ENCODE peak calls at places on chromosome 4, in eight cellular contexts. One of them, this sample, is unnamed.

GRCh38 chr4:108337923-108338322 is 169.2 kb upstream of the LEF1 start:
- DNase-seq in OCI-LY7: no peak
- DNase-seq in activated B cell treated with CpG ODN at 0.5 μM for 24 hours: no peak
- DNase-seq in astrocyte of the spinal cord: peak
- DNase-seq in RWPE2: no peak
- DNase-seq in spleen: no peak
- DNase-seq in coronary artery: no peak
- DNase-seq in B cell: no peak
- DNase-seq in this sample: no peak

GRCh38 chr4:149790172-149790907 is 25.3 kb downstream of the IQCM start:
- DNase-seq in RWPE2: no peak
- DNase-seq in OCI-LY7: no peak
- DNase-seq in activated B cell treated with CpG ODN at 0.5 μM for 24 hours: no peak
- DNase-seq in astrocyte of the spinal cord: no peak
- DNase-seq in B cell: no peak
- DNase-seq in coronary artery: no peak
- DNase-seq in spleen: no peak
- DNase-seq in this sample: no peak

GRCh38 chr4:177441061-177441802 is 1.0 kb downstream of the AGA start:
- DNase-seq in RWPE2: no peak
- DNase-seq in spleen: no peak
- DNase-seq in coronary artery: no peak
- DNase-seq in B cell: peak
- DNase-seq in activated B cell treated with CpG ODN at 0.5 μM for 24 hours: no peak
- DNase-seq in astrocyte of the spinal cord: peak
- DNase-seq in OCI-LY7: peak
- DNase-seq in this sample: no peak

GRCh38 chr4:85993641-85994040 is 366.2 kb downstream of the MAPK10 start:
- DNase-seq in OCI-LY7: no peak
- DNase-seq in astrocyte of the spinal cord: no peak
- DNase-seq in coronary artery: no peak
- DNase-seq in B cell: no peak
- DNase-seq in spleen: no peak
- DNase-seq in RWPE2: no peak
- DNase-seq in activated B cell treated with CpG ODN at 0.5 μM for 24 hours: no peak
- DNase-seq in this sample: no peak

GRCh38 chr4:153637201-153637600 is 46.9 kb upstream of the TLR2 start:
- DNase-seq in spleen: no peak
- DNase-seq in RWPE2: no peak
- DNase-seq in astrocyte of the spinal cord: no peak
- DNase-seq in coronary artery: no peak
- DNase-seq in B cell: no peak
- DNase-seq in activated B cell treated with CpG ODN at 0.5 μM for 24 hours: no peak
- DNase-seq in OCI-LY7: no peak
- DNase-seq in this sample: no peak

GRCh38 chr4:82232891-82233290 is 140.9 kb downstream of the HNRNPD start:
- DNase-seq in activated B cell treated with CpG ODN at 0.5 μM for 24 hours: no peak
- DNase-seq in B cell: no peak
- DNase-seq in spleen: no peak
- DNase-seq in RWPE2: no peak
- DNase-seq in coronary artery: no peak
- DNase-seq in OCI-LY7: no peak
- DNase-seq in astrocyte of the spinal cord: no peak
- DNase-seq in this sample: no peak

GRCh38 chr4:111174331-111174730 is 551.5 kb upstream of the PITX2 start:
- DNase-seq in activated B cell treated with CpG ODN at 0.5 μM for 24 hours: no peak
- DNase-seq in astrocyte of the spinal cord: no peak
- DNase-seq in RWPE2: no peak
- DNase-seq in B cell: no peak
- DNase-seq in coronary artery: no peak
- DNase-seq in OCI-LY7: no peak
- DNase-seq in spleen: no peak
- DNase-seq in this sample: no peak

GRCh38 chr4:147363514-147363913 is 117.4 kb upstream of the EDNRA start:
- DNase-seq in astrocyte of the spinal cord: no peak
- DNase-seq in coronary artery: no peak
- DNase-seq in OCI-LY7: no peak
- DNase-seq in B cell: no peak
- DNase-seq in activated B cell treated with CpG ODN at 0.5 μM for 24 hours: no peak
- DNase-seq in RWPE2: no peak
- DNase-seq in spleen: no peak
- DNase-seq in this sample: no peak

GRCh38 chr4:57499786-57500185 is 389.6 kb upstream of the IGFBP7 start:
- DNase-seq in B cell: no peak
- DNase-seq in spleen: no peak
- DNase-seq in OCI-LY7: no peak
- DNase-seq in activated B cell treated with CpG ODN at 0.5 μM for 24 hours: no peak
- DNase-seq in RWPE2: no peak
- DNase-seq in astrocyte of the spinal cord: peak
- DNase-seq in coronary artery: no peak
- DNase-seq in this sample: no peak

GRCh38 chr4:83852085-83852451 is 316.2 kb downstream of the GPAT3 start:
- DNase-seq in spleen: no peak
- DNase-seq in OCI-LY7: no peak
- DNase-seq in coronary artery: no peak
- DNase-seq in activated B cell treated with CpG ODN at 0.5 μM for 24 hours: no peak
- DNase-seq in astrocyte of the spinal cord: peak
- DNase-seq in B cell: no peak
- DNase-seq in RWPE2: no peak
- DNase-seq in this sample: no peak

GRCh38 chr4:184538023-184538599 is 63.8 kb upstream of the IRF2 start:
- DNase-seq in astrocyte of the spinal cord: peak
- DNase-seq in activated B cell treated with CpG ODN at 0.5 μM for 24 hours: peak
- DNase-seq in RWPE2: peak
- DNase-seq in B cell: peak
- DNase-seq in coronary artery: peak
- DNase-seq in spleen: peak
- DNase-seq in OCI-LY7: peak
- DNase-seq in this sample: no peak
- TF ChIP-seq CTCF in astrocyte of the spinal cord: peak
- TF ChIP-seq CTCF in activated B cell treated with CpG ODN at 0.5 μM for 24 hours: no peak
- TF ChIP-seq CTCF in RWPE2: peak
- TF ChIP-seq CTCF in B cell: peak
- TF ChIP-seq CTCF in coronary artery: peak
- TF ChIP-seq CTCF in spleen: peak
- TF ChIP-seq CTCF in OCI-LY7: peak
- TF ChIP-seq CTCF in this sample: peak

GRCh38 chr4:184474261-184475095 is at the start of gene IRF2:
- DNase-seq in B cell: peak
- DNase-seq in RWPE2: peak
- DNase-seq in coronary artery: peak
- DNase-seq in activated B cell treated with CpG ODN at 0.5 μM for 24 hours: peak
- DNase-seq in astrocyte of the spinal cord: peak
- DNase-seq in OCI-LY7: peak
- DNase-seq in spleen: peak
- DNase-seq in this sample: peak
- TF ChIP-seq CTCF in B cell: no peak
- TF ChIP-seq CTCF in RWPE2: no peak
- TF ChIP-seq CTCF in coronary artery: no peak
- TF ChIP-seq CTCF in activated B cell treated with CpG ODN at 0.5 μM for 24 hours: no peak
- TF ChIP-seq CTCF in astrocyte of the spinal cord: no peak
- TF ChIP-seq CTCF in OCI-LY7: no peak
- TF ChIP-seq CTCF in spleen: peak
- TF ChIP-seq CTCF in this sample: peak

DNA sequence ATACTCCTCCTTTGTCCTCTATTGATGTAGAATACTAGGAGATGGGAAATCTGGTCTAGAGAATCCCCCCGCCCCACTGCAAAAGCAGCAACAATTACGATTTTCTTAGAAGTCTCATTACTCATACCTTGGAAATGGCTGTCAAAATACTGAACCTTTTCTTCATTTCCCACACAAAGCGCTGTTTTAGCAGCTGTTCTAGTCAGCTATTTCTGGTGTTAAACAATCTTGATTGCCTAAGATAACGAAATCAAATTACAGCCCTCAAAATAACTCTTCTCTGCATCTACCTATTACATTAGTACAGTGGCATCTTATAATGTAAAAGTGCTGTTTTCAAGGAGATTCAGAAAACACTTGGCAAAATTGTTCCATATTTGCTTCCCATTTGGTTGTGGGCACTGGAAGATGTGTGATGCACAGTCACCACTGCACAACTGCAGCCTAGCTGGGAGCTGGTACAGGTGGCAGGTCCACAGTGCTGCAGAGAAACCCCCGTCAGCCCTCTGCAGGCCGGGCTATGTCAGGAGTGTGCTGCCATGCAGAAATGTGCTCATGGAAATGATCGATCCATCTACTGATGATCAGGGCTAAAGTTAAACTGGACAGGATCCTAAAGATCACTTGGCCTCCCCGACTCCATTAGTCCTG is 50.4 kb downstream of the TBC1D9 start:
- DNase-seq in activated B cell treated with CpG ODN at 0.5 μM for 24 hours: no peak
- DNase-seq in B cell: no peak
- DNase-seq in RWPE2: no peak
- DNase-seq in coronary artery: no peak
- DNase-seq in astrocyte of the spinal cord: no peak
- DNase-seq in spleen: no peak
- DNase-seq in OCI-LY7: no peak
- DNase-seq in this sample: no peak
- TF ChIP-seq CTCF in activated B cell treated with CpG ODN at 0.5 μM for 24 hours: no peak
- TF ChIP-seq CTCF in B cell: no peak
- TF ChIP-seq CTCF in RWPE2: no peak
- TF ChIP-seq CTCF in coronary artery: no peak
- TF ChIP-seq CTCF in astrocyte of the spinal cord: no peak
- TF ChIP-seq CTCF in spleen: no peak
- TF ChIP-seq CTCF in OCI-LY7: no peak
- TF ChIP-seq CTCF in this sample: no peak

DNA sequence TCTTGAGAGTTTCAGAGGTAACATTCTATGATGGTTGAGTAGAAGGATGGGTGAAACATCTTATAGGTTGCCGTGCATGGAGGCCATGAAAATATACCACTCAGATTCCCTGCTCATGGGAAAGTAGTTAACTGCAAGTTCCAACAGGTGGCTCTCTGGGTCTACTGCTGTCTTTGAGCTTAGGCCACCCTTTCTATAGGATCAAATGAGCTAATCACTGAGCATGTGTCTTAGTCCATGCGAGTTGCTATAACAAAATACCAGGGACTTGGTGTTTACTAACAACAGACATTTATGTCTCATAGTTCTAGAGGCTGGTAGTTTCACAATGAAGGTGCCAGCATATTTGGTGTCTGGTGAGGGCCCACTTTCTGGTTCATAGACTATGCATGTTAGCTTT is 144.8 kb upstream of the UNC5C start:
- DNase-seq in spleen: no peak
- DNase-seq in OCI-LY7: peak
- DNase-seq in astrocyte of the spinal cord: peak
- DNase-seq in activated B cell treated with CpG ODN at 0.5 μM for 24 hours: no peak
- DNase-seq in coronary artery: no peak
- DNase-seq in RWPE2: no peak
- DNase-seq in B cell: no peak
- DNase-seq in this sample: no peak
- TF ChIP-seq CTCF in spleen: no peak
- TF ChIP-seq CTCF in OCI-LY7: peak
- TF ChIP-seq CTCF in astrocyte of the spinal cord: peak
- TF ChIP-seq CTCF in activated B cell treated with CpG ODN at 0.5 μM for 24 hours: no peak
- TF ChIP-seq CTCF in coronary artery: no peak
- TF ChIP-seq CTCF in RWPE2: peak
- TF ChIP-seq CTCF in B cell: no peak
- TF ChIP-seq CTCF in this sample: peak

GRCh38 chr4:162841769-162842168 is 324.9 kb downstream of the NAF1 start:
- DNase-seq in OCI-LY7: peak
- DNase-seq in coronary artery: no peak
- DNase-seq in spleen: no peak
- DNase-seq in RWPE2: no peak
- DNase-seq in B cell: no peak
- DNase-seq in activated B cell treated with CpG ODN at 0.5 μM for 24 hours: no peak
- DNase-seq in astrocyte of the spinal cord: no peak
- DNase-seq in this sample: no peak

GRCh38 chr4:162837679-162838078 is 329.0 kb downstream of the NAF1 start:
- DNase-seq in OCI-LY7: no peak
- DNase-seq in B cell: no peak
- DNase-seq in coronary artery: no peak
- DNase-seq in spleen: no peak
- DNase-seq in RWPE2: no peak
- DNase-seq in astrocyte of the spinal cord: no peak
- DNase-seq in activated B cell treated with CpG ODN at 0.5 μM for 24 hours: no peak
- DNase-seq in this sample: no peak

GRCh38 chr4:162838671-162839070 is 328.0 kb downstream of the NAF1 start:
- DNase-seq in RWPE2: no peak
- DNase-seq in coronary artery: no peak
- DNase-seq in B cell: no peak
- DNase-seq in activated B cell treated with CpG ODN at 0.5 μM for 24 hours: no peak
- DNase-seq in astrocyte of the spinal cord: no peak
- DNase-seq in spleen: no peak
- DNase-seq in OCI-LY7: no peak
- DNase-seq in this sample: no peak

GRCh38 chr4:162837241-162837640 is 329.4 kb downstream of the NAF1 start:
- DNase-seq in coronary artery: no peak
- DNase-seq in OCI-LY7: no peak
- DNase-seq in RWPE2: no peak
- DNase-seq in B cell: no peak
- DNase-seq in activated B cell treated with CpG ODN at 0.5 μM for 24 hours: no peak
- DNase-seq in astrocyte of the spinal cord: no peak
- DNase-seq in spleen: no peak
- DNase-seq in this sample: no peak

DNA sequence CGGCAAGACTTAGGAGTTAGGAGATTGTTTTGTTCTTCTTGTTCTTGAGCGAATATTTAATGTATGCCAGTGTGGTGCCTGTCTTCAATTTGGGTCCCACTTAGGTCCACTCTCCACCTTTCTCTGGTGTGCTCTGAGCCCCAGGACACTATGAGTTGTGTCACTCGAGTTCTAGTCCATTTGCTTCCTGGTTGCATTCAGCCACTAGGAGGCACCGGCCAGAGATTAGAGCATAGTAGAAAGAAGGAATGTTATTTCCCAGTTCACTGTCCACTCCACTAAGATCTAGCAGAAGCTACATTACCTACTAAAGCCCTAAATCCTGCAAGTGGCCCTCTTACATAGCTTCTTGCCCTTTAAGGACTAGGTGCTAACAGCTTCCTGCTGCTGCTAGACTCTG is 326.9 kb downstream of the NAF1 start:
- DNase-seq in activated B cell treated with CpG ODN at 0.5 μM for 24 hours: no peak
- DNase-seq in spleen: no peak
- DNase-seq in astrocyte of the spinal cord: no peak
- DNase-seq in B cell: no peak
- DNase-seq in OCI-LY7: no peak
- DNase-seq in coronary artery: no peak
- DNase-seq in RWPE2: no peak
- DNase-seq in this sample: no peak
- TF ChIP-seq CTCF in activated B cell treated with CpG ODN at 0.5 μM for 24 hours: no peak
- TF ChIP-seq CTCF in spleen: no peak
- TF ChIP-seq CTCF in astrocyte of the spinal cord: no peak
- TF ChIP-seq CTCF in B cell: no peak
- TF ChIP-seq CTCF in OCI-LY7: peak
- TF ChIP-seq CTCF in coronary artery: no peak
- TF ChIP-seq CTCF in RWPE2: no peak
- TF ChIP-seq CTCF in this sample: no peak

This sample was measured in chondrocyte.